ENCODE peak calls at places on chromosomes 5 and 9, in eight cellular contexts. E is sigmoid colon, K is T-helper 9 cell, Z is left ventricle myocardium inferior, H is amniotic stem cell, X is GM12865, J is activated B cell treated with CpG ODN at 0.5 μM for 24 hours, Q is NCI-H524. P is an unnamed sample.
A peak's percentile ranks its signal among the peaks of the same experiment; 100 is the strongest.

GRCh38 chr5:154513669-154514084 is 35.6 kb upstream of the HAND1 start:
- DNase-seq in E (no peak), K (no peak), Z (no peak), H (no peak), X (peak; percentile 71), J (no peak), Q (no peak), P (no peak)

GRCh38 chr9:2228132-2228531 is 213.0 kb downstream of the SMARCA2 start:
- DNase-seq in E (no peak), K (no peak), Z (no peak), H (no peak), X (peak; percentile 41), J (no peak), Q (peak; percentile 39), P (no peak)

GRCh38 chr9:71655778-71656177 is 112.5 kb downstream of the CEMIP2 start:
- DNase-seq in E (no peak), K (no peak), Z (no peak), H (no peak), X (no peak), J (no peak), Q (no peak), P (no peak)

GRCh38 chr9:20319641-20320337 is 302.5 kb downstream of the MLLT3 start:
- DNase-seq in E (no peak), K (no peak), Z (no peak), H (no peak), X (no peak), J (no peak), Q (peak; percentile 86), P (peak; percentile 26)

GRCh38 chr9:117002686-117003085 is 315.6 kb downstream of the TRIM32 start:
- DNase-seq in E (no peak), K (no peak), Z (no peak), H (no peak), X (no peak), J (no peak), Q (peak; percentile 64), P (no peak)

GRCh38 chr9:130242270-130243014 is 23.1 kb upstream of the HMCN2 start:
- DNase-seq in E (peak; percentile 70), K (no peak), Z (no peak), H (no peak), X (no peak), J (no peak), Q (no peak), P (no peak)

GRCh38 chr9:19701991-19702390 is 86.8 kb downstream of the SLC24A2 start:
- DNase-seq in E (no peak), K (no peak), Z (no peak), H (no peak), X (no peak), J (no peak), Q (no peak), P (no peak)

GRCh38 chr5:42810905-42811590 is 644 bp downstream of the SELENOP start:
- DNase-seq in E (no peak), K (no peak), Z (no peak), H (no peak), X (no peak), J (no peak), Q (no peak), P (no peak)

GRCh38 chr9:104907278-104907951 is 20.5 kb downstream of the ABCA1 start:
- DNase-seq in E (peak; percentile 73), K (no peak), Z (no peak), H (no peak), X (no peak), J (no peak), Q (no peak), P (no peak)

GRCh38 chr9:31137151-31137849 is 1247.1 kb upstream of the ACO1 start:
- DNase-seq in E (no peak), K (no peak), Z (no peak), H (peak; percentile 59), X (no peak), J (no peak), Q (no peak), P (no peak)

P was measured in upper lobe of left lung.